ENCODE peak calls at places on chromosomes 4 and X, in four cellular contexts. O is non-pigmented ciliary epithelial cell, M is EL, F is epithelial cell of esophagus. H is an unnamed sample.

GRCh38 chr4:187084696-187085095 is 361.0 kb upstream of the FAT1 start:
- DNase-seq in M (no peak), F (no peak), O (no peak), H (no peak)

GRCh38 chrX:25389276-25389675 is 373.5 kb upstream of the ARX start:
- DNase-seq in M (no peak), F (no peak), O (no peak), H (no peak)

GRCh38 chrX:21926527-21927278 is 13.8 kb upstream of the SMS start:
- DNase-seq in M (peak; percentile 92), F (peak; percentile 90), O (no peak), H (peak; percentile 89)

GRCh38 chr4:128135391-128135790 is 74.3 kb downstream of the LARP1B start:
- DNase-seq in M (no peak), F (no peak), O (no peak), H (no peak)

GRCh38 chr4:41174444-41174843 is 39.9 kb downstream of the APBB2 start:
- DNase-seq in M (peak; percentile 22), O (no peak), F (peak; percentile 78), H (peak; percentile 46)

GRCh38 chrX:48045410-48046311 is 25.8 kb downstream of the ZNF630 start:
- DNase-seq in F (peak; percentile 71), O (peak; percentile 38), M (peak; percentile 25), H (peak; percentile 80)

GRCh38 chrX:115018944-115019343 is 1.5 kb upstream of the IL13RA2 start:
- DNase-seq in O (no peak), F (peak; percentile 26), M (peak; percentile 44), H (no peak)

GRCh38 chr4:41731569-41731968 is 17.0 kb downstream of the PHOX2B start:
- DNase-seq in O (no peak), F (no peak), M (no peak), H (no peak)

GRCh38 chr4:147361726-147362125 is 119.2 kb upstream of the EDNRA start:
- DNase-seq in O (peak; percentile 77), M (peak; percentile 87), F (peak; percentile 82), H (peak; percentile 57)

GRCh38 chrX:34332336-34332735 is 200.2 kb upstream of the FAM47A start:
- DNase-seq in O (no peak), F (no peak), M (no peak), H (peak; percentile 1)

GRCh38 chr4:119679251-119679650 is 50.6 kb upstream of the PDE5A start:
- DNase-seq in O (no peak), F (no peak), M (no peak), H (no peak)

GRCh38 chrX:46407036-46407752 is 138.0 kb downstream of the ZNF674 start:
- DNase-seq in F (no peak), M (peak; percentile 8), O (no peak), H (no peak)

GRCh38 chr4:159341486-159341885 is 238.6 kb downstream of the RAPGEF2 start:
- DNase-seq in M (peak; percentile 8), O (no peak), F (peak; percentile 52), H (no peak)